ENCODE peak calls at places on chromosome 20, in five cellular contexts. K is BJ, Y is transverse colon, D is uterus, C is LoVo. L is an unnamed sample.
A peak's percentile ranks its signal among the peaks of the same experiment; 100 is the strongest.

GRCh38 chr20:19835533-19836222 is 77.6 kb downstream of the RIN2 start:
- DNase-seq in Y (no peak), K (no peak), D (no peak), C (no peak), L (no peak)

GRCh38 chr20:57746832-57747404 is 37.1 kb upstream of the PMEPA1 start:
- DNase-seq in K (no peak), C (no peak), Y (no peak), D (no peak), L (no peak)

GRCh38 chr20:12698817-12699216 is 310.0 kb upstream of the SPTLC3 start:
- DNase-seq in K (no peak), D (no peak), C (no peak), Y (no peak), L (no peak)

GRCh38 chr20:22285555-22285954 is 298.8 kb downstream of the FOXA2 start:
- DNase-seq in C (no peak), D (no peak), Y (no peak), K (no peak), L (no peak)

GRCh38 chr20:46349742-46350056 is 41.4 kb upstream of the CDH22 start:
- DNase-seq in Y (no peak), K (no peak), D (no peak), C (no peak), L (no peak)

GRCh38 chr20:13220857-13221297 is at the start of gene ISM1:
- DNase-seq in Y (no peak), K (no peak), D (peak; percentile 18), C (peak; percentile 18), L (peak; percentile 31)

GRCh38 chr20:24737212-24737850 is 211.7 kb upstream of the CST7 start:
- DNase-seq in Y (no peak), D (no peak), K (no peak), C (no peak), L (no peak)

GRCh38 chr20:62136283-62137091 is 6.7 kb downstream of the PSMA7 start:
- DNase-seq in Y (peak; percentile 72), K (no peak), C (peak; percentile 38), D (peak; percentile 61), L (peak; percentile 82)

GRCh38 chr20:47118641-47119040 is 224.0 kb downstream of the EYA2 start:
- DNase-seq in Y (no peak), K (no peak), C (no peak), D (no peak), L (no peak)

GRCh38 chr20:5658897-5659296 is 91.3 kb upstream of the SHLD1 start:
- DNase-seq in K (peak; percentile 30), D (peak; percentile 67), C (no peak), Y (peak; percentile 44), L (peak; percentile 48)

GRCh38 chr20:19981091-19981490 is 36.1 kb upstream of the NAA20 start:
- DNase-seq in K (no peak), C (peak; percentile 60), Y (no peak), D (no peak), L (no peak)